ENCODE peak calls at places on chromosomes 3 and 15, in six cellular contexts. M is HFFc6; Q is left lobe of liver; S is stimulated activated CD4-positive, alpha-beta T cell treated with anti-CD3 and anti-CD28 coated beads, Interleukin-2, amount 100 ng/mL, for 48 hours; E is caudate nucleus; K is AG09309. B is an unnamed sample.

GRCh38 chr3:123347691-123348264 is 101.1 kb downstream of the ADCY5 start:
- DNase-seq in M (no peak), Q (no peak), S (no peak), E (no peak), K (no peak), B (no peak)

GRCh38 chr15:68749365-68750141 is 71.1 kb downstream of the ANP32A start:
- DNase-seq in M (no peak), Q (no peak), S (no peak), E (no peak), K (peak; percentile 40), B (no peak)

GRCh38 chr15:99480223-99480810 is 85.5 kb upstream of the MEF2A start:
- DNase-seq in M (no peak), Q (no peak), S (no peak), E (no peak), K (no peak), B (no peak)

GRCh38 chr3:42526616-42527367 is 24.3 kb downstream of the VIPR1 start:
- DNase-seq in M (no peak), Q (no peak), S (no peak), E (no peak), K (no peak), B (no peak)

GRCh38 chr3:117165611-117166051 is 456.1 kb downstream of the TUSC7 start:
- DNase-seq in M (peak; percentile 51), Q (no peak), S (no peak), E (no peak), K (no peak), B (no peak)

GRCh38 chr3:38578551-38578950 is 70.9 kb downstream of the SCN5A start:
- DNase-seq in M (no peak), Q (peak; percentile 23), S (no peak), E (no peak), K (no peak), B (no peak)

GRCh38 chr15:97691799-97692198 is 268.7 kb upstream of the ARRDC4 start:
- DNase-seq in M (no peak), Q (no peak), S (no peak), E (no peak), K (no peak), B (no peak)

GRCh38 chr15:61750271-61751084 is 309.8 kb downstream of the VPS13C start:
- DNase-seq in M (no peak), Q (no peak), S (no peak), E (peak; percentile 5), K (no peak), B (no peak)

GRCh38 chr3:39440316-39440715 is 27.2 kb upstream of the MOBP start:
- DNase-seq in M (no peak), Q (no peak), S (no peak), E (no peak), K (no peak), B (no peak)

GRCh38 chr3:26118165-26118564 is 328.3 kb downstream of the OXSM start:
- DNase-seq in M (no peak), Q (no peak), S (no peak), E (no peak), K (no peak), B (no peak)

GRCh38 chr15:60121845-60122244 is 117.7 kb downstream of the FOXB1 start:
- DNase-seq in M (no peak), Q (no peak), S (peak; percentile 32), E (no peak), K (no peak), B (no peak)

GRCh38 chr3:24986635-24987034 is 441.4 kb upstream of the RARB start:
- DNase-seq in M (no peak), Q (no peak), S (no peak), E (no peak), K (no peak), B (no peak)

GRCh38 chr3:43995929-43996378 is 245.7 kb upstream of the TOPAZ1 start:
- DNase-seq in M (no peak), Q (no peak), S (no peak), E (no peak), K (no peak), B (no peak)

GRCh38 chr15:74311734-74312444 is 55.6 kb downstream of the CYP11A1 start:
- DNase-seq in M (peak; percentile 36), Q (no peak), S (no peak), E (no peak), K (no peak), B (no peak)

GRCh38 chr15:75452968-75453702 is 1.6 kb upstream of the SIN3A start:
- DNase-seq in M (peak; percentile 12), Q (peak; percentile 65), S (peak; percentile 67), E (no peak), K (no peak), B (peak; percentile 80)

B was measured in stimulated activated effector memory CD8-positive, alpha-beta T cell treated with anti-CD3 and anti-CD28 coated beads, Interleukin-12 subunit alpha, Interleukin-12 subunit beta, amount 100 ng/mL, for 72 hours.